ENCODE peak calls at places on chromosomes 6 and 20, in eight cellular contexts. P is ovary; Z is NCI-H1092; F is endothelial cell; Q is stimulated activated naive B cell treated with anti-CD40 and anti-IgM and Interleukin-4, amounts not matched to agents 10 μg/mL and 1 μg/mL and 100 μg/mL, for 72 hours; U is GM10248; L is RWPE1; S is activated naive CD4-positive, alpha-beta T cell treated with Interleukin-2 at 50 U/mL for 16 hours. O is an unnamed sample.
A peak's percentile ranks its signal among the peaks of the same experiment; 100 is the strongest.

GRCh38 chr20:50313223-50313820 is 122.7 kb downstream of the CEBPB start:
- DNase-seq in U (no peak), Z (no peak), P (no peak), S (no peak), L (peak; percentile 89), Q (no peak), F (no peak), O (no peak)

GRCh38 chr6:106473807-106474206 is 113.3 kb downstream of the CRYBG1 start:
- DNase-seq in L (peak; percentile 39), Q (no peak), P (no peak), F (no peak), U (no peak), Z (no peak), S (no peak), O (no peak)

GRCh38 chr20:61480158-61480825 is 228.2 kb downstream of the CDH4 start:
- DNase-seq in Q (no peak), F (no peak), S (no peak), P (no peak), U (no peak), Z (no peak), L (no peak), O (no peak)

GRCh38 chr6:125940691-125941090 is 15.9 kb upstream of the HINT3 start:
- DNase-seq in L (peak; percentile 59), F (no peak), S (no peak), Z (no peak), Q (no peak), P (no peak), U (no peak), O (no peak)

GRCh38 chr6:128204621-128205020 is 303.8 kb upstream of the THEMIS start:
- DNase-seq in Q (no peak), F (no peak), P (no peak), U (no peak), Z (no peak), L (no peak), S (no peak), O (no peak)

GRCh38 chr6:16511723-16512584 is 249.3 kb downstream of the ATXN1 start:
- DNase-seq in Z (no peak), U (no peak), Q (no peak), S (peak; percentile 45), L (no peak), P (no peak), F (no peak), O (no peak)

GRCh38 chr6:116924245-116924644 is 47.2 kb downstream of the RFX6 start:
- DNase-seq in Z (no peak), S (no peak), L (no peak), P (no peak), F (no peak), U (no peak), Q (no peak), O (no peak)

GRCh38 chr20:4720121-4720976 is 1.4 kb upstream of the PRND start:
- DNase-seq in P (peak; percentile 84), Q (peak; percentile 85), U (peak; percentile 94), Z (peak; percentile 47), L (peak; percentile 87), S (peak; percentile 70), F (peak; percentile 76), O (no peak)

GRCh38 chr6:56663344-56663743 is 20.7 kb upstream of the DST start:
- DNase-seq in F (no peak), L (peak; percentile 70), Q (no peak), Z (no peak), U (no peak), S (no peak), P (no peak), O (no peak)

GRCh38 chr20:7596541-7596940 is 343.7 kb downstream of the HAO1 start:
- DNase-seq in P (no peak), S (no peak), Q (no peak), U (no peak), L (no peak), Z (no peak), F (no peak), O (no peak)

GRCh38 chr6:41964201-41964887 is 22.7 kb upstream of the CCND3 start:
- DNase-seq in S (no peak), L (no peak), P (no peak), Q (no peak), U (no peak), F (no peak), Z (no peak), O (no peak)

GRCh38 chr6:13573669-13574110 is 711 bp upstream of the SIRT5 start:
- DNase-seq in U (no peak), F (no peak), S (no peak), Q (no peak), L (peak; percentile 37), Z (no peak), P (peak; percentile 40), O (no peak)

GRCh38 chr6:26196846-26197683 is 109.8 kb downstream of the HFE start:
- DNase-seq in F (peak; percentile 59), Q (peak; percentile 83), L (peak; percentile 92), P (peak; percentile 85), Z (peak; percentile 75), S (peak; percentile 73), U (peak; percentile 87), O (peak; percentile 76)

GRCh38 chr20:34516874-34517542 is 786 bp downstream of the DYNLRB1 start:
- DNase-seq in L (peak; percentile 64), P (no peak), Q (no peak), U (peak; percentile 54), S (peak; percentile 49), Z (no peak), F (peak; percentile 21), O (peak; percentile 70)

GRCh38 chr20:25148181-25148981 is 47.1 kb upstream of the ENTPD6 start:
- DNase-seq in P (peak; percentile 82), L (peak; percentile 20), U (no peak), Q (peak; percentile 18), S (peak; percentile 54), F (no peak), Z (no peak), O (no peak)

GRCh38 chr20:830011-830521 is 3.4 kb upstream of the FAM110A start:
- DNase-seq in F (no peak), Q (no peak), Z (no peak), L (no peak), P (no peak), S (no peak), U (no peak), O (no peak)

GRCh38 chr6:79947191-79948173 is at the start of gene ELOVL4:
- DNase-seq in U (peak; percentile 46), Q (peak; percentile 5), S (peak; percentile 76), P (peak; percentile 78), F (peak; percentile 67), Z (peak; percentile 46), L (peak; percentile 72), O (peak; percentile 80)

GRCh38 chr6:157392927-157393666 is 12.1 kb downstream of the ZDHHC14 start:
- DNase-seq in P (no peak), L (no peak), F (no peak), U (no peak), Z (no peak), S (no peak), Q (no peak), O (peak; percentile 39)

GRCh38 chr6:90297124-90297865 is 652 bp upstream of the BACH2 start:
- DNase-seq in Z (no peak), U (peak; percentile 8), S (no peak), Q (no peak), F (no peak), L (no peak), P (no peak), O (no peak)

GRCh38 chr20:2385026-2385425 is 4.3 kb downstream of the TGM6 start:
- DNase-seq in Z (no peak), L (no peak), U (no peak), P (no peak), F (no peak), Q (no peak), S (no peak), O (no peak)

O was measured in type B pancreatic cell.